ENCODE peak calls at places on chromosomes 12 and 14, in ten cellular contexts. B is sigmoid colon, N is endothelial cell of umbilical vein, E is HCT116, Q is upper lobe of left lung, R is prostate gland, V is GM12892, W is stomach, X is H1, J is K562. C is an unnamed sample.

GRCh38 chr12:131049569-131050339 is 96.0 kb downstream of the ADGRD1 start:
- DNase-seq in B (no peak), N (no peak), E (no peak), Q (peak), R (no peak), V (no peak), W (no peak), X (no peak), J (no peak), C (no peak)

GRCh38 chr12:45737638-45738037 is 8.1 kb downstream of the ARID2 start:
- DNase-seq in B (no peak), N (no peak), E (no peak), Q (no peak), R (no peak), V (no peak), W (no peak), X (no peak), J (no peak), C (no peak)

GRCh38 chr14:93619176-93619793 is 169.0 kb downstream of the PRIMA1 start:
- DNase-seq in B (no peak), N (peak), E (peak), Q (no peak), R (no peak), V (peak), W (peak), X (no peak), J (peak), C (peak)

GRCh38 chr12:102962532-102962931 is 5.1 kb downstream of the ASCL1 start:
- DNase-seq in B (no peak), N (no peak), E (no peak), Q (no peak), R (no peak), V (no peak), W (no peak), X (no peak), J (no peak), C (no peak)

GRCh38 chr12:104694711-104695110 is 238.0 kb downstream of the CHST11 start:
- DNase-seq in B (no peak), N (no peak), E (no peak), Q (no peak), R (no peak), V (no peak), W (no peak), X (no peak), J (no peak), C (no peak)

GRCh38 chr14:99157246-99157645 is 114.8 kb downstream of the BCL11B start:
- DNase-seq in B (peak), N (no peak), E (no peak), Q (no peak), R (no peak), V (no peak), W (peak), X (no peak), J (no peak), C (no peak)

GRCh38 chr12:32125455-32126084 is 18.9 kb downstream of the BICD1 start:
- DNase-seq in B (no peak), N (no peak), E (no peak), Q (no peak), R (no peak), V (no peak), W (no peak), X (no peak), J (no peak), C (no peak)

GRCh38 chr12:26555139-26555538 is 277.9 kb downstream of the ITPR2 start:
- DNase-seq in B (no peak), N (no peak), E (no peak), Q (no peak), R (no peak), V (no peak), W (no peak), X (no peak), J (no peak), C (no peak)

GRCh38 chr12:58629376-58629775 is 290.9 kb downstream of the LRIG3 start:
- DNase-seq in B (no peak), N (no peak), E (no peak), Q (no peak), R (no peak), V (no peak), W (no peak), X (no peak), J (no peak), C (no peak)

GRCh38 chr12:54560374-54560858 is 11.0 kb downstream of the PDE1B start:
- DNase-seq in B (peak), N (peak), E (peak), Q (peak), R (peak), V (peak), W (peak), X (peak), J (peak), C (peak)

GRCh38 chr14:104359969-104360442 is 219.6 kb upstream of the C14orf180 start:
- DNase-seq in B (peak), N (no peak), E (no peak), Q (peak), R (no peak), V (no peak), W (no peak), X (no peak), J (no peak), C (no peak)

GRCh38 chr14:75689012-75689411 is 28.0 kb downstream of the TTLL5 start:
- DNase-seq in B (no peak), N (no peak), E (no peak), Q (no peak), R (no peak), V (no peak), W (no peak), X (no peak), J (no peak), C (no peak)

GRCh38 chr14:39491134-39491541 is 58.9 kb upstream of the FBXO33 start:
- DNase-seq in B (no peak), N (peak), E (peak), Q (no peak), R (no peak), V (no peak), W (no peak), X (no peak), J (peak), C (no peak)

GRCh38 chr12:116598341-116599284 is 39.4 kb downstream of the MAP1LC3B2 start:
- DNase-seq in B (no peak), N (no peak), E (no peak), Q (no peak), R (no peak), V (no peak), W (no peak), X (no peak), J (peak), C (no peak)

GRCh38 chr14:90815817-90816662 is at the start of gene TTC7B:
- DNase-seq in B (peak), N (no peak), E (no peak), Q (peak), R (no peak), V (peak), W (peak), X (no peak), J (peak), C (peak)

GRCh38 chr14:91985008-91985407 is 37.5 kb upstream of the FBLN5 start:
- DNase-seq in B (no peak), N (peak), E (no peak), Q (no peak), R (no peak), V (no peak), W (no peak), X (no peak), J (no peak), C (no peak)

GRCh38 chr12:112456029-112456428 is 37.3 kb downstream of the PTPN11 start:
- DNase-seq in B (no peak), N (no peak), E (no peak), Q (no peak), R (no peak), V (no peak), W (no peak), X (no peak), J (no peak), C (no peak)

GRCh38 chr12:69161835-69162234 is 77.5 kb upstream of the CPSF6 start:
- DNase-seq in B (no peak), N (no peak), E (no peak), Q (no peak), R (no peak), V (no peak), W (no peak), X (no peak), J (no peak), C (peak)
- TF ChIP-seq POLR2AphosphoS5 in B (no peak), N (no peak), E (no peak), Q (no peak), R (no peak), V (no peak), W (no peak), X (no peak), J (no peak), C (no peak)

DNA sequence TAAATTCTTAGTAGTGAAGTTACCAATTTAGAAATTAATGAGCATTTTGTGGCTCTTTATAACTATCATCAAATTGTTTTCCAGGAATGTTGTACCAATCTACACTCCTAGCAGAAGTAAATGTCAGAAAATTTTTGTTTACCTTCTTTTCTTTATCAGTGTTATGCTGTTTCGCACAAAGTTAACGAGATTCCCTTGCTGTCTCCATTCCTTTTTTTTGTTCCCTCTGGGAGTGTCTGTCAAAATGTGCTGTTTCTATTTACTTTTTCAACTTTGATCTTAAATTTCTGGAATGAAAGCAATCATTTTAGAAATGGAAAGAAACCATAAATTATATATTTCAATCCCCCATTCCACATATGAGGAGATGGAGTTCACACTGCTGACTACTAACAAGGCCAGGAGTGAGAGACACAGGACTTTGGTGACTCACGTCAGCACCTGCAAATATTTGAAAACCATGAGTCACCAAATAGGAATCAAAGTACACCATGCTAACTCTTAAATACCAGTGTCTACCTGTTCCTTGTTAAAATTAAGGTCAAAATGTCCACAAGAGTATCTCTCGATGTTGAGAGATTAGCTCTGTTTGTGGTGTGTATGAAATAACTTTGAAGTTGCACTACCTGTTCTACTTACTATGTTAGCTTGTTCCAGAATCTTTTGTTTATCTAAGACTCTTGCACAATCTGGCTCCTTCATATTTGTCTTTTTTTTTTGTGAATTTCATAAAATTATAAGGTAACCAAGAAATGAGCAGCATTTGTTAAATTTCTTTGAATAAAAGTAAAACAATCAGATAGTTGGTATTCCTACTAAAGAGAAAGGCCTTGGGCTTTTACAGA is 106.0 kb downstream of the RMST start:
- DNase-seq in B (no peak), N (no peak), E (no peak), Q (no peak), R (peak), V (no peak), W (peak), X (no peak), J (no peak), C (no peak)
- TF ChIP-seq POLR2A in B (no peak), N (no peak), E (no peak), Q (no peak), R (no peak), V (no peak), W (no peak), X (no peak), J (no peak), C (no peak)

GRCh38 chr12:122866950-122867607 is 28.8 kb downstream of the VPS37B start:
- DNase-seq in B (peak), N (no peak), E (no peak), Q (peak), R (no peak), V (peak), W (peak), X (no peak), J (no peak), C (no peak)

GRCh38 chr12:122868471-122869177 is 27.3 kb downstream of the VPS37B start:
- DNase-seq in B (peak), N (no peak), E (no peak), Q (no peak), R (no peak), V (no peak), W (peak), X (no peak), J (no peak), C (no peak)

GRCh38 chr12:122869207-122869973 is 26.5 kb downstream of the VPS37B start:
- DNase-seq in B (peak), N (no peak), E (no peak), Q (no peak), R (no peak), V (no peak), W (peak), X (no peak), J (no peak), C (no peak)

GRCh38 chr12:122866379-122866778 is 29.5 kb downstream of the VPS37B start:
- DNase-seq in B (peak), N (no peak), E (no peak), Q (no peak), R (no peak), V (peak), W (peak), X (no peak), J (no peak), C (no peak)

GRCh38 chr12:122867701-122868461 is 28.0 kb downstream of the VPS37B start:
- DNase-seq in B (peak), N (peak), E (no peak), Q (peak), R (no peak), V (peak), W (peak), X (no peak), J (peak), C (no peak)
- TF ChIP-seq POLR2AphosphoS5 in B (no peak), N (peak), E (no peak), Q (no peak), R (no peak), V (no peak), W (peak), X (peak), J (no peak), C (peak)

DNA sequence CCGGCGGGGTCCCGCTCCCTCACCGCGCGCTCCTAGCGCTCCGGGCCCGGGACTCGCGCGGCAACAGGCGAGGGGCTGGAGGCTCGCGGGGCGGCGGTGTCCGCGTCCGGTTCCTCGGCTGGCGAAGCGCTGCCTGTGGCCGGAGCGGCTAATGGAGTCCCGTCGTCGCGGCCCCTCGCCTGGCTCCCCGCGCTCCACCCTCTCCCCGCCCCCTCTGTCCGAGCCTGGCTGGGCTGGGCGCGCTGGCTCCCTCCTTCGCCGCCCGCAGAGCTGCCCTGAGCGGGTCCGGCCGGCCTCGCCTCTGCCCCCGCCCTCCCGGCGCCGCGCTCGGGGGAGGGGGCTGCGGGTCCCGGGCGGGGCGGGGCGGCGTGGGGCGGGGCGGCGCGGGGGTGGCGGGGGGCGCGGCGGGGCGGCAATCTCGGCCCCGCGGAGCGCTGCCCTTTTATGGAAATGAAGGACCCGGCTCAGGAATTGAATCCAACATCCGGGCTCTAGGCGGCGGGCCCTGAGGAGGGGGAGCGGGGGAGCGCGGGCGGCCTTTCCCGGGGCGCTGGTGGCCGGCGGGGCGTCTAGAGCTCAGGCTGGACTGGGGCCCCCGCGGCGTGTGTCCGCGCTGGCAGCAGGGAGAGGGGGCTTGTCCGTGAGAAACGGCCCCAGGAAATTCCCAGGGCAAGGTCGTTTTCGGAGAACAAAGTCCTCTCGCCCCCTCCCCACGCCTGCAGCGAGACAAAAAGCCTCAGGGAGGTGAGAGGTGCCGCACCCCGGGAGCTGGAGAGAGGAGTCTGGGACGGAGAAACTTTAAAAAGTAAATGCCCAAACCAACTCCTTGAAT is at the start of gene FERMT2:
- DNase-seq in B (peak), N (peak), E (peak), Q (peak), R (peak), V (peak), W (peak), X (no peak), J (peak), C (peak)
- TF ChIP-seq POLR2A in B (peak), N (peak), E (no peak), Q (no peak), R (peak), V (peak), W (no peak), X (peak), J (no peak), C (no peak)

GRCh38 chr12:80936642-80937390 is 918 bp downstream of the LIN7A start:
- DNase-seq in B (peak), N (peak), E (peak), Q (peak), R (peak), V (peak), W (peak), X (peak), J (no peak), C (no peak)
- TF ChIP-seq POLR2AphosphoS5 in B (no peak), N (no peak), E (no peak), Q (no peak), R (no peak), V (no peak), W (no peak), X (no peak), J (no peak), C (no peak)

DNA sequence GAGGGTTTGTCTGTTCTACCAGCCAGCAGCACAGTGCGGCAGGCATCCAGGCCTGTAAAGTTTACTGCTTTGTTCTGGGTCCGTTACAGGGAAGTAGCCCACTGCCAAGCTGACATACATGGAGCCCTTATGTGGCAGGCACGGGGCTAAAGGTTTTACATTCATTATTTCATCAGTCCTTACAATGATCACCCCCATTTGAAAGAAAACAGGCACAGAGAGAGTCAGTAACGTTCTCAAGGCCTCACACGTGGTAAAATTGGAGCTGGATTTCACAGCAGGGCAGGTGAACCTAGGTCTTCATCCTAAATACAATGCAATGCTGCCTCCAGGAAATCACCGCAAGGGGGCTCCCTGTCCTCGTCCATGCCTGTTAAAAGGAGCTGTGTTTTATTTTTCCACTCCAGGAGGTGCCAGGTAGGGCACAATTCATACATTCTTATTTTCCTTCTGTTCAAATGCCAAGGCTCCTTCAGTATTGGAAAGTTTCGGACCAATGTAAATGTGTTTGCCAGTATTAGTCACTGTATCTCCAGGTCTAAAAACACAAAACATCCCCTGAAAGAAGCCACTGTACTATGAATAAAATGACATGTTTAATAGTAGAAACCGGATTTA is 172.2 kb upstream of the GZMB start:
- DNase-seq in B (peak), N (peak), E (no peak), Q (no peak), R (peak), V (peak), W (peak), X (peak), J (peak), C (peak)
- TF ChIP-seq POLR2A in B (no peak), N (no peak), E (no peak), Q (no peak), R (no peak), V (no peak), W (no peak), X (no peak), J (no peak), C (no peak)